ENCODE peak calls at places on chromosomes 2 and 18, in ten cellular contexts. One of them, this sample, is unnamed.

GRCh38 chr2:180614776-180615175 is 365.6 kb upstream of the UBE2E3 start:
- DNase-seq in stimulated activated CD8-positive, alpha-beta memory T cell treated with anti-CD3 and anti-CD28 coated beads, Interleukin-7, amount 100 ng/mL, for 4 hours: no peak
- DNase-seq in effector memory CD8-positive, alpha-beta T cell: no peak
- DNase-seq in COR-L47: no peak
- DNase-seq in fibroblast of the aortic adventitia: no peak
- DNase-seq in hippocampal formation: no peak
- DNase-seq in substantia nigra: no peak
- DNase-seq in activated CD4-positive, alpha-beta T cell treated with anti-CD3 and anti-CD28 coated beads for 4 hours: no peak
- DNase-seq in stimulated activated CD4-positive, alpha-beta T cell treated with anti-CD3 and anti-CD28 coated beads, TNF-alpha, amount 100 ng/mL, for 24 hours: no peak
- DNase-seq in AG10803: no peak
- DNase-seq in this sample: no peak

GRCh38 chr2:152762202-152762601 is 43.8 kb downstream of the ARL6IP6 start:
- DNase-seq in stimulated activated CD8-positive, alpha-beta memory T cell treated with anti-CD3 and anti-CD28 coated beads, Interleukin-7, amount 100 ng/mL, for 4 hours: no peak
- DNase-seq in effector memory CD8-positive, alpha-beta T cell: no peak
- DNase-seq in COR-L47: no peak
- DNase-seq in fibroblast of the aortic adventitia: peak; percentile 96
- DNase-seq in hippocampal formation: no peak
- DNase-seq in substantia nigra: no peak
- DNase-seq in activated CD4-positive, alpha-beta T cell treated with anti-CD3 and anti-CD28 coated beads for 4 hours: no peak
- DNase-seq in stimulated activated CD4-positive, alpha-beta T cell treated with anti-CD3 and anti-CD28 coated beads, TNF-alpha, amount 100 ng/mL, for 24 hours: no peak
- DNase-seq in AG10803: peak; percentile 91
- DNase-seq in this sample: no peak

GRCh38 chr2:239060676-239061075 is 212.8 kb downstream of the TWIST2 start:
- DNase-seq in stimulated activated CD8-positive, alpha-beta memory T cell treated with anti-CD3 and anti-CD28 coated beads, Interleukin-7, amount 100 ng/mL, for 4 hours: no peak
- DNase-seq in effector memory CD8-positive, alpha-beta T cell: no peak
- DNase-seq in COR-L47: no peak
- DNase-seq in fibroblast of the aortic adventitia: no peak
- DNase-seq in hippocampal formation: no peak
- DNase-seq in substantia nigra: no peak
- DNase-seq in activated CD4-positive, alpha-beta T cell treated with anti-CD3 and anti-CD28 coated beads for 4 hours: no peak
- DNase-seq in stimulated activated CD4-positive, alpha-beta T cell treated with anti-CD3 and anti-CD28 coated beads, TNF-alpha, amount 100 ng/mL, for 24 hours: no peak
- DNase-seq in AG10803: no peak
- DNase-seq in this sample: no peak

GRCh38 chr2:239455436-239456203 is 54.8 kb upstream of the HDAC4 start:
- DNase-seq in stimulated activated CD8-positive, alpha-beta memory T cell treated with anti-CD3 and anti-CD28 coated beads, Interleukin-7, amount 100 ng/mL, for 4 hours: no peak
- DNase-seq in effector memory CD8-positive, alpha-beta T cell: no peak
- DNase-seq in COR-L47: no peak
- DNase-seq in fibroblast of the aortic adventitia: no peak
- DNase-seq in hippocampal formation: no peak
- DNase-seq in substantia nigra: no peak
- DNase-seq in activated CD4-positive, alpha-beta T cell treated with anti-CD3 and anti-CD28 coated beads for 4 hours: no peak
- DNase-seq in stimulated activated CD4-positive, alpha-beta T cell treated with anti-CD3 and anti-CD28 coated beads, TNF-alpha, amount 100 ng/mL, for 24 hours: no peak
- DNase-seq in AG10803: no peak
- DNase-seq in this sample: no peak

GRCh38 chr18:25229080-25229479 is 122.9 kb downstream of the ZNF521 start:
- DNase-seq in stimulated activated CD8-positive, alpha-beta memory T cell treated with anti-CD3 and anti-CD28 coated beads, Interleukin-7, amount 100 ng/mL, for 4 hours: no peak
- DNase-seq in effector memory CD8-positive, alpha-beta T cell: no peak
- DNase-seq in COR-L47: peak; percentile 13
- DNase-seq in fibroblast of the aortic adventitia: peak; percentile 66
- DNase-seq in hippocampal formation: no peak
- DNase-seq in substantia nigra: no peak
- DNase-seq in activated CD4-positive, alpha-beta T cell treated with anti-CD3 and anti-CD28 coated beads for 4 hours: no peak
- DNase-seq in stimulated activated CD4-positive, alpha-beta T cell treated with anti-CD3 and anti-CD28 coated beads, TNF-alpha, amount 100 ng/mL, for 24 hours: no peak
- DNase-seq in AG10803: peak; percentile 85
- DNase-seq in this sample: no peak

GRCh38 chr2:141439524-141439923 is 691.3 kb downstream of the LRP1B start:
- DNase-seq in stimulated activated CD8-positive, alpha-beta memory T cell treated with anti-CD3 and anti-CD28 coated beads, Interleukin-7, amount 100 ng/mL, for 4 hours: no peak
- DNase-seq in effector memory CD8-positive, alpha-beta T cell: no peak
- DNase-seq in COR-L47: peak; percentile 3
- DNase-seq in fibroblast of the aortic adventitia: no peak
- DNase-seq in hippocampal formation: no peak
- DNase-seq in substantia nigra: no peak
- DNase-seq in activated CD4-positive, alpha-beta T cell treated with anti-CD3 and anti-CD28 coated beads for 4 hours: no peak
- DNase-seq in stimulated activated CD4-positive, alpha-beta T cell treated with anti-CD3 and anti-CD28 coated beads, TNF-alpha, amount 100 ng/mL, for 24 hours: no peak
- DNase-seq in AG10803: no peak
- DNase-seq in this sample: no peak

GRCh38 chr2:72895759-72896281 is 8.6 kb downstream of the SPR start:
- DNase-seq in stimulated activated CD8-positive, alpha-beta memory T cell treated with anti-CD3 and anti-CD28 coated beads, Interleukin-7, amount 100 ng/mL, for 4 hours: no peak
- DNase-seq in effector memory CD8-positive, alpha-beta T cell: no peak
- DNase-seq in COR-L47: no peak
- DNase-seq in fibroblast of the aortic adventitia: peak; percentile 78
- DNase-seq in hippocampal formation: no peak
- DNase-seq in substantia nigra: no peak
- DNase-seq in activated CD4-positive, alpha-beta T cell treated with anti-CD3 and anti-CD28 coated beads for 4 hours: no peak
- DNase-seq in stimulated activated CD4-positive, alpha-beta T cell treated with anti-CD3 and anti-CD28 coated beads, TNF-alpha, amount 100 ng/mL, for 24 hours: no peak
- DNase-seq in AG10803: peak; percentile 68
- DNase-seq in this sample: no peak

GRCh38 chr2:204505488-204505887 is 39.8 kb upstream of the PARD3B start:
- DNase-seq in stimulated activated CD8-positive, alpha-beta memory T cell treated with anti-CD3 and anti-CD28 coated beads, Interleukin-7, amount 100 ng/mL, for 4 hours: no peak
- DNase-seq in effector memory CD8-positive, alpha-beta T cell: no peak
- DNase-seq in COR-L47: no peak
- DNase-seq in fibroblast of the aortic adventitia: peak; percentile 12
- DNase-seq in hippocampal formation: no peak
- DNase-seq in substantia nigra: no peak
- DNase-seq in activated CD4-positive, alpha-beta T cell treated with anti-CD3 and anti-CD28 coated beads for 4 hours: no peak
- DNase-seq in stimulated activated CD4-positive, alpha-beta T cell treated with anti-CD3 and anti-CD28 coated beads, TNF-alpha, amount 100 ng/mL, for 24 hours: no peak
- DNase-seq in AG10803: peak; percentile 16
- DNase-seq in this sample: no peak

GRCh38 chr2:240811346-240812300 is 8.4 kb downstream of the KIF1A start:
- DNase-seq in stimulated activated CD8-positive, alpha-beta memory T cell treated with anti-CD3 and anti-CD28 coated beads, Interleukin-7, amount 100 ng/mL, for 4 hours: no peak
- DNase-seq in effector memory CD8-positive, alpha-beta T cell: no peak
- DNase-seq in COR-L47: no peak
- DNase-seq in fibroblast of the aortic adventitia: no peak
- DNase-seq in hippocampal formation: no peak
- DNase-seq in substantia nigra: no peak
- DNase-seq in activated CD4-positive, alpha-beta T cell treated with anti-CD3 and anti-CD28 coated beads for 4 hours: no peak
- DNase-seq in stimulated activated CD4-positive, alpha-beta T cell treated with anti-CD3 and anti-CD28 coated beads, TNF-alpha, amount 100 ng/mL, for 24 hours: no peak
- DNase-seq in AG10803: no peak
- DNase-seq in this sample: peak; percentile 59

GRCh38 chr2:72837171-72837570 is 11.3 kb upstream of the EXOC6B start:
- DNase-seq in stimulated activated CD8-positive, alpha-beta memory T cell treated with anti-CD3 and anti-CD28 coated beads, Interleukin-7, amount 100 ng/mL, for 4 hours: no peak
- DNase-seq in effector memory CD8-positive, alpha-beta T cell: no peak
- DNase-seq in COR-L47: no peak
- DNase-seq in fibroblast of the aortic adventitia: peak; percentile 31
- DNase-seq in hippocampal formation: no peak
- DNase-seq in substantia nigra: no peak
- DNase-seq in activated CD4-positive, alpha-beta T cell treated with anti-CD3 and anti-CD28 coated beads for 4 hours: no peak
- DNase-seq in stimulated activated CD4-positive, alpha-beta T cell treated with anti-CD3 and anti-CD28 coated beads, TNF-alpha, amount 100 ng/mL, for 24 hours: no peak
- DNase-seq in AG10803: peak; percentile 15
- DNase-seq in this sample: no peak

GRCh38 chr2:181594322-181594721 is 62.6 kb downstream of the CERKL start:
- DNase-seq in stimulated activated CD8-positive, alpha-beta memory T cell treated with anti-CD3 and anti-CD28 coated beads, Interleukin-7, amount 100 ng/mL, for 4 hours: no peak
- DNase-seq in effector memory CD8-positive, alpha-beta T cell: no peak
- DNase-seq in COR-L47: no peak
- DNase-seq in fibroblast of the aortic adventitia: no peak
- DNase-seq in hippocampal formation: no peak
- DNase-seq in substantia nigra: no peak
- DNase-seq in activated CD4-positive, alpha-beta T cell treated with anti-CD3 and anti-CD28 coated beads for 4 hours: no peak
- DNase-seq in stimulated activated CD4-positive, alpha-beta T cell treated with anti-CD3 and anti-CD28 coated beads, TNF-alpha, amount 100 ng/mL, for 24 hours: no peak
- DNase-seq in AG10803: no peak
- DNase-seq in this sample: no peak

GRCh38 chr2:7203056-7203467 is 285.9 kb downstream of the RNF144A start:
- DNase-seq in stimulated activated CD8-positive, alpha-beta memory T cell treated with anti-CD3 and anti-CD28 coated beads, Interleukin-7, amount 100 ng/mL, for 4 hours: peak; percentile 19
- DNase-seq in effector memory CD8-positive, alpha-beta T cell: peak; percentile 51
- DNase-seq in COR-L47: peak; percentile 51
- DNase-seq in fibroblast of the aortic adventitia: peak; percentile 76
- DNase-seq in hippocampal formation: peak; percentile 14
- DNase-seq in substantia nigra: peak; percentile 27
- DNase-seq in activated CD4-positive, alpha-beta T cell treated with anti-CD3 and anti-CD28 coated beads for 4 hours: peak; percentile 26
- DNase-seq in stimulated activated CD4-positive, alpha-beta T cell treated with anti-CD3 and anti-CD28 coated beads, TNF-alpha, amount 100 ng/mL, for 24 hours: peak; percentile 24
- DNase-seq in AG10803: peak; percentile 84
- DNase-seq in this sample: peak; percentile 64

GRCh38 chr2:220226541-220226940 is 599.1 kb downstream of the SLC4A3 start:
- DNase-seq in stimulated activated CD8-positive, alpha-beta memory T cell treated with anti-CD3 and anti-CD28 coated beads, Interleukin-7, amount 100 ng/mL, for 4 hours: no peak
- DNase-seq in effector memory CD8-positive, alpha-beta T cell: no peak
- DNase-seq in COR-L47: no peak
- DNase-seq in fibroblast of the aortic adventitia: no peak
- DNase-seq in hippocampal formation: no peak
- DNase-seq in substantia nigra: no peak
- DNase-seq in activated CD4-positive, alpha-beta T cell treated with anti-CD3 and anti-CD28 coated beads for 4 hours: no peak
- DNase-seq in stimulated activated CD4-positive, alpha-beta T cell treated with anti-CD3 and anti-CD28 coated beads, TNF-alpha, amount 100 ng/mL, for 24 hours: no peak
- DNase-seq in AG10803: no peak
- DNase-seq in this sample: no peak

GRCh38 chr18:35193313-35193712 is 47.5 kb upstream of the ZNF397 start:
- DNase-seq in stimulated activated CD8-positive, alpha-beta memory T cell treated with anti-CD3 and anti-CD28 coated beads, Interleukin-7, amount 100 ng/mL, for 4 hours: no peak
- DNase-seq in effector memory CD8-positive, alpha-beta T cell: no peak
- DNase-seq in COR-L47: no peak
- DNase-seq in fibroblast of the aortic adventitia: no peak
- DNase-seq in hippocampal formation: no peak
- DNase-seq in substantia nigra: no peak
- DNase-seq in activated CD4-positive, alpha-beta T cell treated with anti-CD3 and anti-CD28 coated beads for 4 hours: no peak
- DNase-seq in stimulated activated CD4-positive, alpha-beta T cell treated with anti-CD3 and anti-CD28 coated beads, TNF-alpha, amount 100 ng/mL, for 24 hours: no peak
- DNase-seq in AG10803: no peak
- DNase-seq in this sample: no peak

GRCh38 chr18:43774497-43774896 is 497.2 kb upstream of the SYT4 start:
- DNase-seq in stimulated activated CD8-positive, alpha-beta memory T cell treated with anti-CD3 and anti-CD28 coated beads, Interleukin-7, amount 100 ng/mL, for 4 hours: no peak
- DNase-seq in effector memory CD8-positive, alpha-beta T cell: no peak
- DNase-seq in COR-L47: no peak
- DNase-seq in fibroblast of the aortic adventitia: no peak
- DNase-seq in hippocampal formation: no peak
- DNase-seq in substantia nigra: no peak
- DNase-seq in activated CD4-positive, alpha-beta T cell treated with anti-CD3 and anti-CD28 coated beads for 4 hours: no peak
- DNase-seq in stimulated activated CD4-positive, alpha-beta T cell treated with anti-CD3 and anti-CD28 coated beads, TNF-alpha, amount 100 ng/mL, for 24 hours: no peak
- DNase-seq in AG10803: no peak
- DNase-seq in this sample: no peak

GRCh38 chr2:199985625-199986207 is 30.3 kb downstream of the MAIP1 start:
- DNase-seq in stimulated activated CD8-positive, alpha-beta memory T cell treated with anti-CD3 and anti-CD28 coated beads, Interleukin-7, amount 100 ng/mL, for 4 hours: peak; percentile 2
- DNase-seq in effector memory CD8-positive, alpha-beta T cell: peak; percentile 40
- DNase-seq in COR-L47: peak; percentile 46
- DNase-seq in fibroblast of the aortic adventitia: peak; percentile 65
- DNase-seq in hippocampal formation: peak; percentile 10
- DNase-seq in substantia nigra: peak; percentile 20
- DNase-seq in activated CD4-positive, alpha-beta T cell treated with anti-CD3 and anti-CD28 coated beads for 4 hours: peak; percentile 28
- DNase-seq in stimulated activated CD4-positive, alpha-beta T cell treated with anti-CD3 and anti-CD28 coated beads, TNF-alpha, amount 100 ng/mL, for 24 hours: peak; percentile 14
- DNase-seq in AG10803: peak; percentile 72
- DNase-seq in this sample: no peak

GRCh38 chr2:164514491-164514890 is 106.8 kb downstream of the GRB14 start:
- DNase-seq in stimulated activated CD8-positive, alpha-beta memory T cell treated with anti-CD3 and anti-CD28 coated beads, Interleukin-7, amount 100 ng/mL, for 4 hours: no peak
- DNase-seq in effector memory CD8-positive, alpha-beta T cell: no peak
- DNase-seq in COR-L47: peak; percentile 12
- DNase-seq in fibroblast of the aortic adventitia: peak; percentile 24
- DNase-seq in hippocampal formation: no peak
- DNase-seq in substantia nigra: no peak
- DNase-seq in activated CD4-positive, alpha-beta T cell treated with anti-CD3 and anti-CD28 coated beads for 4 hours: no peak
- DNase-seq in stimulated activated CD4-positive, alpha-beta T cell treated with anti-CD3 and anti-CD28 coated beads, TNF-alpha, amount 100 ng/mL, for 24 hours: no peak
- DNase-seq in AG10803: no peak
- DNase-seq in this sample: no peak

GRCh38 chr2:52335727-52336126 is 1303.8 kb upstream of the NRXN1 start:
- DNase-seq in stimulated activated CD8-positive, alpha-beta memory T cell treated with anti-CD3 and anti-CD28 coated beads, Interleukin-7, amount 100 ng/mL, for 4 hours: no peak
- DNase-seq in effector memory CD8-positive, alpha-beta T cell: no peak
- DNase-seq in COR-L47: no peak
- DNase-seq in fibroblast of the aortic adventitia: no peak
- DNase-seq in hippocampal formation: no peak
- DNase-seq in substantia nigra: no peak
- DNase-seq in activated CD4-positive, alpha-beta T cell treated with anti-CD3 and anti-CD28 coated beads for 4 hours: no peak
- DNase-seq in stimulated activated CD4-positive, alpha-beta T cell treated with anti-CD3 and anti-CD28 coated beads, TNF-alpha, amount 100 ng/mL, for 24 hours: no peak
- DNase-seq in AG10803: no peak
- DNase-seq in this sample: no peak

GRCh38 chr2:159484537-159484936 is 131.8 kb downstream of the BAZ2B start:
- DNase-seq in stimulated activated CD8-positive, alpha-beta memory T cell treated with anti-CD3 and anti-CD28 coated beads, Interleukin-7, amount 100 ng/mL, for 4 hours: no peak
- DNase-seq in effector memory CD8-positive, alpha-beta T cell: no peak
- DNase-seq in COR-L47: peak; percentile 49
- DNase-seq in fibroblast of the aortic adventitia: no peak
- DNase-seq in hippocampal formation: no peak
- DNase-seq in substantia nigra: no peak
- DNase-seq in activated CD4-positive, alpha-beta T cell treated with anti-CD3 and anti-CD28 coated beads for 4 hours: no peak
- DNase-seq in stimulated activated CD4-positive, alpha-beta T cell treated with anti-CD3 and anti-CD28 coated beads, TNF-alpha, amount 100 ng/mL, for 24 hours: no peak
- DNase-seq in AG10803: no peak
- DNase-seq in this sample: no peak

GRCh38 chr2:236634203-236634602 is 64.6 kb downstream of the ACKR3 start:
- DNase-seq in stimulated activated CD8-positive, alpha-beta memory T cell treated with anti-CD3 and anti-CD28 coated beads, Interleukin-7, amount 100 ng/mL, for 4 hours: no peak
- DNase-seq in effector memory CD8-positive, alpha-beta T cell: no peak
- DNase-seq in COR-L47: no peak
- DNase-seq in fibroblast of the aortic adventitia: no peak
- DNase-seq in hippocampal formation: no peak
- DNase-seq in substantia nigra: no peak
- DNase-seq in activated CD4-positive, alpha-beta T cell treated with anti-CD3 and anti-CD28 coated beads for 4 hours: no peak
- DNase-seq in stimulated activated CD4-positive, alpha-beta T cell treated with anti-CD3 and anti-CD28 coated beads, TNF-alpha, amount 100 ng/mL, for 24 hours: no peak
- DNase-seq in AG10803: no peak
- DNase-seq in this sample: no peak

GRCh38 chr2:18268400-18268799 is 292.1 kb downstream of the RDH14 start:
- DNase-seq in stimulated activated CD8-positive, alpha-beta memory T cell treated with anti-CD3 and anti-CD28 coated beads, Interleukin-7, amount 100 ng/mL, for 4 hours: no peak
- DNase-seq in effector memory CD8-positive, alpha-beta T cell: no peak
- DNase-seq in COR-L47: no peak
- DNase-seq in fibroblast of the aortic adventitia: no peak
- DNase-seq in hippocampal formation: no peak
- DNase-seq in substantia nigra: no peak
- DNase-seq in activated CD4-positive, alpha-beta T cell treated with anti-CD3 and anti-CD28 coated beads for 4 hours: no peak
- DNase-seq in stimulated activated CD4-positive, alpha-beta T cell treated with anti-CD3 and anti-CD28 coated beads, TNF-alpha, amount 100 ng/mL, for 24 hours: no peak
- DNase-seq in AG10803: no peak
- DNase-seq in this sample: no peak

GRCh38 chr2:187360286-187360685 is 87.8 kb downstream of the CALCRL start:
- DNase-seq in stimulated activated CD8-positive, alpha-beta memory T cell treated with anti-CD3 and anti-CD28 coated beads, Interleukin-7, amount 100 ng/mL, for 4 hours: no peak
- DNase-seq in effector memory CD8-positive, alpha-beta T cell: no peak
- DNase-seq in COR-L47: no peak
- DNase-seq in fibroblast of the aortic adventitia: peak; percentile 76
- DNase-seq in hippocampal formation: no peak
- DNase-seq in substantia nigra: no peak
- DNase-seq in activated CD4-positive, alpha-beta T cell treated with anti-CD3 and anti-CD28 coated beads for 4 hours: no peak
- DNase-seq in stimulated activated CD4-positive, alpha-beta T cell treated with anti-CD3 and anti-CD28 coated beads, TNF-alpha, amount 100 ng/mL, for 24 hours: no peak
- DNase-seq in AG10803: no peak
- DNase-seq in this sample: no peak

GRCh38 chr2:176395273-176395854 is 126.1 kb downstream of the MTX2 start:
- DNase-seq in stimulated activated CD8-positive, alpha-beta memory T cell treated with anti-CD3 and anti-CD28 coated beads, Interleukin-7, amount 100 ng/mL, for 4 hours: no peak
- DNase-seq in effector memory CD8-positive, alpha-beta T cell: no peak
- DNase-seq in COR-L47: no peak
- DNase-seq in fibroblast of the aortic adventitia: no peak
- DNase-seq in hippocampal formation: no peak
- DNase-seq in substantia nigra: no peak
- DNase-seq in activated CD4-positive, alpha-beta T cell treated with anti-CD3 and anti-CD28 coated beads for 4 hours: no peak
- DNase-seq in stimulated activated CD4-positive, alpha-beta T cell treated with anti-CD3 and anti-CD28 coated beads, TNF-alpha, amount 100 ng/mL, for 24 hours: no peak
- DNase-seq in AG10803: no peak
- DNase-seq in this sample: no peak

GRCh38 chr2:19673213-19673791 is 228.5 kb downstream of the TTC32 start:
- DNase-seq in stimulated activated CD8-positive, alpha-beta memory T cell treated with anti-CD3 and anti-CD28 coated beads, Interleukin-7, amount 100 ng/mL, for 4 hours: no peak
- DNase-seq in effector memory CD8-positive, alpha-beta T cell: no peak
- DNase-seq in COR-L47: peak; percentile 12
- DNase-seq in fibroblast of the aortic adventitia: peak; percentile 16
- DNase-seq in hippocampal formation: no peak
- DNase-seq in substantia nigra: no peak
- DNase-seq in activated CD4-positive, alpha-beta T cell treated with anti-CD3 and anti-CD28 coated beads for 4 hours: no peak
- DNase-seq in stimulated activated CD4-positive, alpha-beta T cell treated with anti-CD3 and anti-CD28 coated beads, TNF-alpha, amount 100 ng/mL, for 24 hours: no peak
- DNase-seq in AG10803: peak; percentile 56
- DNase-seq in this sample: no peak